ENCODE peak calls at places on chromosomes 4 and X, in ten cellular contexts. One of them, this sample, is unnamed.

GRCh38 chr4:128524311-128524710 is 236.7 kb upstream of the PGRMC2 start:
- DNase-seq in lung: peak
- DNase-seq in endodermal cell: no peak
- DNase-seq in endothelial cell: no peak
- DNase-seq in posterior cingulate gyrus: no peak
- DNase-seq in type B pancreatic cell: no peak
- DNase-seq in tibial nerve: no peak
- DNase-seq in RPMI7951: peak
- DNase-seq in Ammon's horn: no peak
- DNase-seq in EL: peak
- DNase-seq in this sample: no peak

GRCh38 chr4:25890653-25891485 is 23.2 kb upstream of the SMIM20 start:
- DNase-seq in posterior cingulate gyrus: no peak
- DNase-seq in type B pancreatic cell: no peak
- DNase-seq in endodermal cell: peak
- DNase-seq in endothelial cell: no peak
- DNase-seq in RPMI7951: no peak
- DNase-seq in lung: no peak
- DNase-seq in EL: no peak
- DNase-seq in tibial nerve: no peak
- DNase-seq in Ammon's horn: peak
- DNase-seq in this sample: no peak

GRCh38 chr4:89303989-89304388 is 3.6 kb downstream of the GPRIN3 start:
- DNase-seq in endodermal cell: no peak
- DNase-seq in posterior cingulate gyrus: no peak
- DNase-seq in EL: no peak
- DNase-seq in endothelial cell: no peak
- DNase-seq in tibial nerve: no peak
- DNase-seq in lung: no peak
- DNase-seq in type B pancreatic cell: no peak
- DNase-seq in RPMI7951: no peak
- DNase-seq in Ammon's horn: no peak
- DNase-seq in this sample: no peak

GRCh38 chrX:68711845-68712244 is 64.4 kb downstream of the STARD8 start:
- DNase-seq in endothelial cell: no peak
- DNase-seq in endodermal cell: no peak
- DNase-seq in RPMI7951: no peak
- DNase-seq in lung: no peak
- DNase-seq in EL: no peak
- DNase-seq in tibial nerve: no peak
- DNase-seq in type B pancreatic cell: no peak
- DNase-seq in Ammon's horn: no peak
- DNase-seq in posterior cingulate gyrus: no peak
- DNase-seq in this sample: no peak

GRCh38 chr4:105150511-105150910 is 3.8 kb downstream of the TET2 start:
- DNase-seq in endothelial cell: no peak
- DNase-seq in EL: no peak
- DNase-seq in endodermal cell: no peak
- DNase-seq in posterior cingulate gyrus: no peak
- DNase-seq in lung: no peak
- DNase-seq in type B pancreatic cell: no peak
- DNase-seq in RPMI7951: no peak
- DNase-seq in tibial nerve: no peak
- DNase-seq in Ammon's horn: no peak
- DNase-seq in this sample: no peak

GRCh38 chr4:41611881-41612871 is 74.2 kb downstream of the LIMCH1 start:
- DNase-seq in posterior cingulate gyrus: peak
- DNase-seq in EL: peak
- DNase-seq in endothelial cell: peak
- DNase-seq in lung: peak
- DNase-seq in endodermal cell: peak
- DNase-seq in RPMI7951: peak
- DNase-seq in type B pancreatic cell: no peak
- DNase-seq in tibial nerve: peak
- DNase-seq in Ammon's horn: peak
- DNase-seq in this sample: peak

GRCh38 chr4:133149932-133150642 is 993 bp downstream of the PCDH10 start:
- DNase-seq in Ammon's horn: no peak
- DNase-seq in posterior cingulate gyrus: peak
- DNase-seq in endothelial cell: peak
- DNase-seq in type B pancreatic cell: peak
- DNase-seq in lung: no peak
- DNase-seq in tibial nerve: no peak
- DNase-seq in EL: peak
- DNase-seq in endodermal cell: no peak
- DNase-seq in RPMI7951: no peak
- DNase-seq in this sample: no peak

GRCh38 chr4:83378426-83378825 is 43.8 kb upstream of the HPSE start:
- DNase-seq in type B pancreatic cell: no peak
- DNase-seq in posterior cingulate gyrus: no peak
- DNase-seq in Ammon's horn: no peak
- DNase-seq in lung: no peak
- DNase-seq in endothelial cell: no peak
- DNase-seq in RPMI7951: peak
- DNase-seq in endodermal cell: no peak
- DNase-seq in EL: no peak
- DNase-seq in tibial nerve: no peak
- DNase-seq in this sample: no peak

GRCh38 chr4:77047037-77047436 is 28.8 kb downstream of the CCNI start:
- DNase-seq in lung: no peak
- DNase-seq in endodermal cell: no peak
- DNase-seq in type B pancreatic cell: no peak
- DNase-seq in posterior cingulate gyrus: no peak
- DNase-seq in endothelial cell: no peak
- DNase-seq in RPMI7951: peak
- DNase-seq in Ammon's horn: no peak
- DNase-seq in tibial nerve: no peak
- DNase-seq in EL: no peak
- DNase-seq in this sample: no peak

GRCh38 chr4:184282895-184283654 is 65.4 kb upstream of the ENPP6 start:
- DNase-seq in endodermal cell: no peak
- DNase-seq in tibial nerve: peak
- DNase-seq in Ammon's horn: no peak
- DNase-seq in RPMI7951: no peak
- DNase-seq in posterior cingulate gyrus: no peak
- DNase-seq in lung: no peak
- DNase-seq in endothelial cell: no peak
- DNase-seq in type B pancreatic cell: no peak
- DNase-seq in EL: no peak
- DNase-seq in this sample: no peak

GRCh38 chr4:154084864-154085263 is 296.0 kb upstream of the SFRP2 start:
- DNase-seq in endothelial cell: no peak
- DNase-seq in RPMI7951: peak
- DNase-seq in tibial nerve: no peak
- DNase-seq in lung: no peak
- DNase-seq in type B pancreatic cell: no peak
- DNase-seq in posterior cingulate gyrus: no peak
- DNase-seq in EL: no peak
- DNase-seq in endodermal cell: no peak
- DNase-seq in Ammon's horn: no peak
- DNase-seq in this sample: no peak

GRCh38 chrX:13000311-13000811 is 25.5 kb downstream of the TMSB4X start:
- DNase-seq in endothelial cell: no peak
- DNase-seq in lung: no peak
- DNase-seq in RPMI7951: no peak
- DNase-seq in EL: no peak
- DNase-seq in posterior cingulate gyrus: no peak
- DNase-seq in Ammon's horn: peak
- DNase-seq in endodermal cell: no peak
- DNase-seq in tibial nerve: no peak
- DNase-seq in type B pancreatic cell: no peak
- DNase-seq in this sample: no peak

GRCh38 chr4:88937081-88937480 is 119.9 kb downstream of the FAM13A start:
- DNase-seq in posterior cingulate gyrus: no peak
- DNase-seq in Ammon's horn: no peak
- DNase-seq in RPMI7951: no peak
- DNase-seq in lung: no peak
- DNase-seq in endodermal cell: no peak
- DNase-seq in type B pancreatic cell: no peak
- DNase-seq in tibial nerve: no peak
- DNase-seq in EL: peak
- DNase-seq in endothelial cell: no peak
- DNase-seq in this sample: no peak

GRCh38 chrX:100407784-100408642 is 2.1 kb downstream of the PCDH19 start:
- DNase-seq in posterior cingulate gyrus: no peak
- DNase-seq in tibial nerve: no peak
- DNase-seq in type B pancreatic cell: no peak
- DNase-seq in EL: no peak
- DNase-seq in endothelial cell: no peak
- DNase-seq in endodermal cell: peak
- DNase-seq in Ammon's horn: no peak
- DNase-seq in RPMI7951: no peak
- DNase-seq in lung: no peak
- DNase-seq in this sample: no peak

GRCh38 chr4:7073526-7074390 is 5.9 kb upstream of the GRPEL1 start:
- DNase-seq in posterior cingulate gyrus: no peak
- DNase-seq in tibial nerve: peak
- DNase-seq in endothelial cell: peak
- DNase-seq in EL: peak
- DNase-seq in endodermal cell: peak
- DNase-seq in RPMI7951: peak
- DNase-seq in lung: no peak
- DNase-seq in type B pancreatic cell: no peak
- DNase-seq in Ammon's horn: peak
- DNase-seq in this sample: peak

GRCh38 chr4:10639100-10639499 is 45.5 kb downstream of the CLNK start:
- DNase-seq in tibial nerve: no peak
- DNase-seq in lung: no peak
- DNase-seq in Ammon's horn: peak
- DNase-seq in posterior cingulate gyrus: no peak
- DNase-seq in EL: no peak
- DNase-seq in endothelial cell: no peak
- DNase-seq in type B pancreatic cell: no peak
- DNase-seq in endodermal cell: no peak
- DNase-seq in RPMI7951: no peak
- DNase-seq in this sample: no peak

GRCh38 chrX:120251471-120252011 is 929 bp downstream of the ZBTB33 start:
- DNase-seq in Ammon's horn: peak
- DNase-seq in endothelial cell: peak
- DNase-seq in EL: peak
- DNase-seq in posterior cingulate gyrus: no peak
- DNase-seq in type B pancreatic cell: no peak
- DNase-seq in endodermal cell: peak
- DNase-seq in tibial nerve: peak
- DNase-seq in RPMI7951: peak
- DNase-seq in lung: no peak
- DNase-seq in this sample: peak

GRCh38 chr4:139030614-139031235 is 15.1 kb downstream of the NOCT start:
- DNase-seq in lung: peak
- DNase-seq in tibial nerve: peak
- DNase-seq in endodermal cell: peak
- DNase-seq in type B pancreatic cell: no peak
- DNase-seq in Ammon's horn: peak
- DNase-seq in posterior cingulate gyrus: peak
- DNase-seq in EL: peak
- DNase-seq in endothelial cell: peak
- DNase-seq in RPMI7951: peak
- DNase-seq in this sample: peak

GRCh38 chr4:46032061-46032460 is 91.8 kb downstream of the GABRG1 start:
- DNase-seq in RPMI7951: no peak
- DNase-seq in posterior cingulate gyrus: no peak
- DNase-seq in endothelial cell: no peak
- DNase-seq in tibial nerve: no peak
- DNase-seq in type B pancreatic cell: no peak
- DNase-seq in endodermal cell: no peak
- DNase-seq in Ammon's horn: no peak
- DNase-seq in lung: no peak
- DNase-seq in EL: no peak
- DNase-seq in this sample: no peak

GRCh38 chrX:72569786-72570185 is 2.9 kb downstream of the HDAC8 start:
- DNase-seq in endothelial cell: no peak
- DNase-seq in tibial nerve: no peak
- DNase-seq in lung: no peak
- DNase-seq in Ammon's horn: no peak
- DNase-seq in endodermal cell: no peak
- DNase-seq in posterior cingulate gyrus: no peak
- DNase-seq in RPMI7951: peak
- DNase-seq in type B pancreatic cell: no peak
- DNase-seq in EL: peak
- DNase-seq in this sample: no peak

GRCh38 chrX:72120798-72121197 is 10.9 kb downstream of the RTL5 start:
- DNase-seq in posterior cingulate gyrus: no peak
- DNase-seq in tibial nerve: no peak
- DNase-seq in Ammon's horn: no peak
- DNase-seq in endothelial cell: no peak
- DNase-seq in endodermal cell: peak
- DNase-seq in lung: no peak
- DNase-seq in type B pancreatic cell: no peak
- DNase-seq in RPMI7951: peak
- DNase-seq in EL: no peak
- DNase-seq in this sample: no peak

GRCh38 chrX:5650904-5651303 is 577.8 kb downstream of the NLGN4X start:
- DNase-seq in endodermal cell: peak
- DNase-seq in EL: no peak
- DNase-seq in posterior cingulate gyrus: no peak
- DNase-seq in lung: no peak
- DNase-seq in type B pancreatic cell: no peak
- DNase-seq in endothelial cell: no peak
- DNase-seq in RPMI7951: no peak
- DNase-seq in tibial nerve: no peak
- DNase-seq in Ammon's horn: no peak
- DNase-seq in this sample: no peak

GRCh38 chrX:39591099-39591498 is 506.7 kb downstream of the BCOR start:
- DNase-seq in tibial nerve: no peak
- DNase-seq in endodermal cell: no peak
- DNase-seq in Ammon's horn: no peak
- DNase-seq in EL: no peak
- DNase-seq in type B pancreatic cell: no peak
- DNase-seq in RPMI7951: no peak
- DNase-seq in posterior cingulate gyrus: no peak
- DNase-seq in endothelial cell: no peak
- DNase-seq in lung: no peak
- DNase-seq in this sample: no peak